ENCODE peak calls at places on chromosomes 2 and 18, in seven cellular contexts. L is nephron progenitor cell, I is HFFc6, B is endodermal cell, P is pancreas, K is PC-3, M is Peyer's patch. O is an unnamed sample.

GRCh38 chr18:78376036-78376435 is 603.6 kb upstream of the SALL3 start:
- DNase-seq in L (peak; percentile 58), I (no peak), B (no peak), P (no peak), K (no peak), M (no peak), O (no peak)

GRCh38 chr2:98972582-98973167 is 36.6 kb upstream of the CRACDL start:
- DNase-seq in L (no peak), I (no peak), B (no peak), P (no peak), K (no peak), M (no peak), O (no peak)

GRCh38 chr2:150981826-150982225 is 279.8 kb downstream of the RBM43 start:
- DNase-seq in L (no peak), I (no peak), B (no peak), P (no peak), K (no peak), M (no peak), O (no peak)

GRCh38 chr18:37407571-37407970 is 158.0 kb downstream of the CELF4 start:
- DNase-seq in L (no peak), I (no peak), B (no peak), P (no peak), K (no peak), M (no peak), O (no peak)

GRCh38 chr2:227324671-227325055 is 388 bp upstream of the MFF start:
- DNase-seq in L (no peak), I (no peak), B (peak; percentile 54), P (no peak), K (no peak), M (peak; percentile 22), O (no peak)

GRCh38 chr18:62510744-62511143 is 12.1 kb upstream of the ZCCHC2 start:
- DNase-seq in L (no peak), I (no peak), B (no peak), P (no peak), K (no peak), M (no peak), O (no peak)

GRCh38 chr2:101387151-101387807 is at the start of gene CREG2:
- DNase-seq in L (peak; percentile 87), I (peak; percentile 76), B (peak; percentile 89), P (peak; percentile 88), K (peak; percentile 78), M (peak; percentile 23), O (peak; percentile 81)

GRCh38 chr2:72719416-72719815 is 106.4 kb downstream of the EXOC6B start:
- DNase-seq in L (peak; percentile 4), I (no peak), B (peak; percentile 72), P (no peak), K (peak; percentile 80), M (no peak), O (peak; percentile 11)

GRCh38 chr2:190359896-190360376 is 16.5 kb downstream of the INPP1 start:
- DNase-seq in L (no peak), I (peak; percentile 23), B (peak; percentile 53), P (no peak), K (no peak), M (peak; percentile 45), O (no peak)

GRCh38 chr2:44195714-44196113 is 27.0 kb downstream of the PPM1B start:
- DNase-seq in L (no peak), I (no peak), B (no peak), P (no peak), K (no peak), M (no peak), O (no peak)

GRCh38 chr2:145975406-145975805 is 1455.5 kb upstream of the ZEB2 start:
- DNase-seq in L (no peak), I (no peak), B (no peak), P (no peak), K (no peak), M (no peak), O (no peak)

GRCh38 chr18:23108496-23108895 is 26.8 kb upstream of the CABLES1 start:
- DNase-seq in L (no peak), I (no peak), B (no peak), P (no peak), K (peak; percentile 45), M (no peak), O (no peak)

GRCh38 chr2:27869763-27870162 is 20.4 kb downstream of the RBKS start:
- DNase-seq in L (no peak), I (no peak), B (no peak), P (no peak), K (no peak), M (no peak), O (no peak)

GRCh38 chr2:174573621-174574081 is 24.0 kb downstream of the WIPF1 start:
- DNase-seq in L (no peak), I (no peak), B (no peak), P (no peak), K (no peak), M (no peak), O (no peak)

GRCh38 chr2:126723281-126723815 is 67.4 kb downstream of the GYPC start:
- DNase-seq in L (no peak), I (no peak), B (no peak), P (no peak), K (no peak), M (no peak), O (no peak)

GRCh38 chr2:25587361-25587760 is 86.0 kb downstream of the DTNB start:
- DNase-seq in L (no peak), I (peak; percentile 51), B (no peak), P (no peak), K (peak; percentile 24), M (no peak), O (no peak)

GRCh38 chr2:85748948-85749875 is 4.6 kb upstream of the ATOH8 start:
- DNase-seq in L (no peak), I (peak; percentile 74), B (no peak), P (no peak), K (no peak), M (no peak), O (no peak)

GRCh38 chr2:108571262-108571661 is 37.0 kb downstream of the LIMS1 start:
- DNase-seq in L (no peak), I (peak; percentile 29), B (no peak), P (no peak), K (peak; percentile 66), M (no peak), O (no peak)

GRCh38 chr2:169360984-169361705 is 1.2 kb downstream of the LRP2 start:
- DNase-seq in L (peak; percentile 35), I (no peak), B (peak; percentile 79), P (no peak), K (no peak), M (no peak), O (peak; percentile 4)

GRCh38 chr2:236568068-236568921 is 1.3 kb upstream of the ACKR3 start:
- DNase-seq in L (peak; percentile 75), I (no peak), B (peak; percentile 79), P (peak; percentile 82), K (no peak), M (peak; percentile 57), O (peak; percentile 44)

DNA sequence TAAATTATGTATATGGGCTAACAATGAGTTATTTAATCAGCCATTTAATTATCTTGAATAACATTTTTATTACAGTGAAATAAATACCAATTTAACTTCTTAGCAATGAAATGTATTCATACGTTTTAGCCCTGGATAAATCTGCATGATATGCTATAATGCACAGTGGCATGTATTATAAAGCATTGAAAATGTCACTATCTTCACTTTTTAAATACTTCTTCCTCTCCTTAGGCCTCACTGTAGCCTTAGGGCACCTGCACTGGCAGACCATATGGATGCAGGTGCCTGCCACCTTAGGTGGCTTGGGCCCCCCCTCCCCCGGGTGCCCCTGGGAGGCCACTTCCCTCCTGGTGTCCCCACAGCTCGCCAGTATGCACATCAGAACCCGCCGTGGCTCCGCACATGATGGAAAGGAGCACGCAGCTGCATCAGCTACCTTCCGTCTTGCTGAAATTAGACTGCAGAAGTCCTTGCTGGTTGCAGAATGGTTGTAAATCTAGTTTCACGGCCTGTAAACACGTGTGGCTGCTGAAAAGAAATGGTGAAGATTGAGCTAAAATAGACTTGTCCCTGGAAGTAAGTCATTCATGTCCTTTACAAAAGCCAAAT is 56.7 kb downstream of the ADI1 start:
- DNase-seq in L (no peak), I (no peak), B (no peak), P (no peak), K (no peak), M (no peak), O (no peak)
- TF ChIP-seq CTCF in L (peak; percentile 26), I (peak; percentile 65), B (peak; percentile 35), P (no peak), K (peak; percentile 9), M (no peak), O (peak; percentile 55)

GRCh38 chr2:207710814-207711740 is at the start of gene CCNYL1:
- DNase-seq in L (peak; percentile 98), I (peak; percentile 100), B (peak; percentile 100), P (peak; percentile 98), K (peak; percentile 99), M (peak; percentile 97), O (peak; percentile 98)
- TF ChIP-seq CTCF in L (no peak), I (peak; percentile 32), B (peak; percentile 42), P (peak; percentile 9), K (no peak), M (peak; percentile 63), O (no peak)

GRCh38 chr2:198476007-198476406 is 671.6 kb downstream of the PLCL1 start:
- DNase-seq in L (no peak), I (no peak), B (no peak), P (no peak), K (no peak), M (no peak), O (no peak)

GRCh38 chr2:198465970-198466369 is 661.6 kb downstream of the PLCL1 start:
- DNase-seq in L (no peak), I (no peak), B (no peak), P (no peak), K (no peak), M (no peak), O (no peak)

DNA sequence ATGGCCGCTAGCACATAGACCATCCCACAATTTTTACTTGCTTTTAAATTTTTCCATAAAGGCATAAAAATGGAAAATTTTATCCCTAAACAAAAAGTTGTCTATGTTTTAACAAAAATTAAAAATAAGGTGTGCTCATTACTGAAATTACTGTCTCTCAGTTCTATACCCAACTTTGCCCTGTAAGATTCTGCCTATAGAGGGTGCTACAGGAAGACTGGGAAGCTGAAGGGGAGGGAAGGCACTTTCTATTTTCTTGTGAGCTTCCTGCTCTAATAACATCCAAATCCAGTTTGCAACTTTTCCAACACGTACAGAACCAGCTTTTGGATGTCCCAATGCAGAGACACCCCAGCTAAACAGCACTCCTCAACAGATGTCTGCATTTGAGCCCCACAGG is 666.9 kb downstream of the PLCL1 start:
- DNase-seq in L (no peak), I (no peak), B (no peak), P (no peak), K (no peak), M (no peak), O (no peak)
- TF ChIP-seq CTCF in L (peak; percentile 5), I (no peak), B (peak; percentile 77), P (no peak), K (peak; percentile 24), M (peak; percentile 50), O (peak; percentile 27)

GRCh38 chr2:217362710-217363109 is 502.8 kb upstream of the TNP1 start:
- DNase-seq in L (no peak), I (no peak), B (no peak), P (no peak), K (no peak), M (no peak), O (no peak)

GRCh38 chr2:217361491-217361890 is 501.6 kb upstream of the TNP1 start:
- DNase-seq in L (no peak), I (no peak), B (no peak), P (no peak), K (no peak), M (no peak), O (no peak)

GRCh38 chr2:217362290-217362689 is 502.4 kb upstream of the TNP1 start:
- DNase-seq in L (no peak), I (no peak), B (no peak), P (no peak), K (no peak), M (no peak), O (no peak)

GRCh38 chr2:217360111-217360510 is 500.2 kb upstream of the TNP1 start:
- DNase-seq in L (no peak), I (no peak), B (no peak), P (no peak), K (no peak), M (no peak), O (no peak)

GRCh38 chr2:217360781-217361485 is 501.1 kb upstream of the TNP1 start:
- DNase-seq in L (peak; percentile 12), I (peak; percentile 90), B (no peak), P (no peak), K (peak; percentile 87), M (no peak), O (no peak)
- TF ChIP-seq CTCF in L (no peak), I (peak; percentile 43), B (peak; percentile 23), P (no peak), K (no peak), M (no peak), O (no peak)